ENCODE peak calls at places on chromosomes 7 and 10, in six cellular contexts. M, W, S, B, Z and G are unnamed samples.
A peak's percentile ranks its signal among the peaks of the same experiment; 100 is the strongest.

GRCh38 chr7:105830405-105831218 is 45.8 kb downstream of the ATXN7L1 start:
- DNase-seq in S (no peak), Z (no peak), W (no peak), M (no peak), B (no peak), G (no peak)

GRCh38 chr7:149496642-149497391 is 792 bp downstream of the ZNF746 start:
- DNase-seq in M (peak; percentile 34), B (peak; percentile 33), Z (peak; percentile 42), S (peak; percentile 56), W (peak; percentile 65), G (peak; percentile 43)

GRCh38 chr10:62048919-62049636 is 147.6 kb downstream of the ARID5B start:
- DNase-seq in B (peak; percentile 13), M (peak; percentile 84), S (peak; percentile 53), Z (peak; percentile 24), W (no peak), G (peak; percentile 51)

GRCh38 chr7:51144178-51144577 is 172.4 kb downstream of the COBL start:
- DNase-seq in S (no peak), B (no peak), W (no peak), M (no peak), Z (no peak), G (no peak)

GRCh38 chr10:14554843-14555205 is 219.9 kb downstream of the FAM107B start:
- DNase-seq in M (no peak), S (no peak), Z (no peak), W (no peak), B (no peak), G (no peak)

GRCh38 chr7:88344956-88345832 is 38.5 kb upstream of the STEAP4 start:
- DNase-seq in S (no peak), Z (no peak), W (no peak), M (peak; percentile 44), B (no peak), G (no peak)

GRCh38 chr7:27678617-27679260 is 16.1 kb upstream of the HIBADH start:
- DNase-seq in W (no peak), Z (no peak), S (no peak), M (no peak), B (no peak), G (no peak)

GRCh38 chr10:116470768-116471415 is 43.2 kb downstream of the PNLIPRP3 start:
- DNase-seq in W (no peak), S (no peak), Z (no peak), B (no peak), M (peak; percentile 15), G (peak; percentile 4)

GRCh38 chr7:151394076-151395035 is 15.5 kb downstream of the WDR86 start:
- DNase-seq in M (no peak), S (no peak), W (no peak), B (no peak), Z (no peak), G (no peak)

GRCh38 chr10:32445740-32446615 is at the start of gene CCDC7:
- DNase-seq in W (peak; percentile 80), B (peak; percentile 70), Z (peak; percentile 82), S (peak; percentile 90), M (peak; percentile 86), G (peak; percentile 93)

GRCh38 chr10:88672041-88672440 is 7.8 kb downstream of the LIPF start:
- DNase-seq in B (no peak), W (no peak), S (no peak), M (no peak), Z (no peak), G (no peak)

GRCh38 chr7:117283371-117283770 is 39.5 kb downstream of the WNT2 start:
- DNase-seq in Z (no peak), B (no peak), S (no peak), W (no peak), M (no peak), G (no peak)

GRCh38 chr10:49382226-49382625 is 13.7 kb downstream of the DRGX start:
- DNase-seq in Z (no peak), M (no peak), B (no peak), S (no peak), W (no peak), G (peak; percentile 24)

GRCh38 chr10:3336673-3337293 is 164.2 kb upstream of the PITRM1 start:
- DNase-seq in Z (no peak), W (no peak), M (no peak), B (no peak), S (no peak), G (no peak)

GRCh38 chr10:121559321-121559720 is 38.9 kb downstream of the FGFR2 start:
- DNase-seq in S (no peak), Z (no peak), W (no peak), M (no peak), B (no peak), G (no peak)

GRCh38 chr10:62426086-62426485 is 51.9 kb downstream of the ZNF365 start:
- DNase-seq in Z (no peak), M (no peak), B (no peak), W (no peak), S (no peak), G (no peak)

GRCh38 chr7:101122933-101123702 is 3.8 kb upstream of the SERPINE1 start:
- DNase-seq in W (no peak), Z (no peak), M (no peak), S (no peak), B (no peak), G (no peak)

GRCh38 chr7:29723599-29723998 is 82.7 kb upstream of the WIPF3 start:
- DNase-seq in M (no peak), W (no peak), S (no peak), B (no peak), Z (no peak), G (no peak)

GRCh38 chr10:131315343-131315742 is 3.8 kb upstream of the TCERG1L start:
- DNase-seq in B (no peak), S (no peak), Z (no peak), W (no peak), M (no peak), G (no peak)

GRCh38 chr10:63446716-63447440 is 18.9 kb downstream of the JMJD1C start:
- DNase-seq in B (no peak), S (no peak), Z (no peak), W (no peak), M (no peak), G (no peak)

GRCh38 chr7:48376263-48376662 is 205.0 kb downstream of the ABCA13 start:
- DNase-seq in M (no peak), S (no peak), Z (no peak), W (no peak), B (no peak), G (no peak)

GRCh38 chr10:54372164-54372563 is 428.9 kb downstream of the PCDH15 start:
- DNase-seq in B (no peak), S (no peak), M (no peak), W (no peak), Z (no peak), G (no peak)

GRCh38 chr10:72186213-72186612 is 29.6 kb upstream of the ANAPC16 start:
- DNase-seq in M (no peak), S (no peak), Z (no peak), W (no peak), B (no peak), G (no peak)

GRCh38 chr10:95277614-95278013 is 13.2 kb downstream of the PDLIM1 start:
- DNase-seq in S (no peak), W (no peak), B (no peak), M (no peak), Z (no peak), G (no peak)

GRCh38 chr10:80472234-80473095 is 18.4 kb downstream of the TSPAN14 start:
- DNase-seq in W (no peak), S (no peak), Z (no peak), B (no peak), M (no peak), G (peak; percentile 66)

GRCh38 chr10:98267894-98268693 is at the start of gene LOXL4:
- DNase-seq in B (no peak), W (peak; percentile 91), Z (no peak), S (peak; percentile 24), M (no peak), G (peak; percentile 27)

GRCh38 chr7:150986556-150986955 is 4.3 kb upstream of the NOS3 start:
- DNase-seq in Z (no peak), B (no peak), M (no peak), S (no peak), W (no peak), G (no peak)

GRCh38 chr7:102473271-102473991 is 5.3 kb downstream of the POLR2J start:
- DNase-seq in M (no peak), Z (no peak), B (no peak), W (peak; percentile 16), S (no peak), G (no peak)

GRCh38 chr10:110898391-110898790 is 20.6 kb downstream of the BBIP1 start:
- DNase-seq in W (no peak), Z (no peak), M (no peak), B (no peak), S (no peak), G (no peak)

GRCh38 chr10:31197886-31198285 is 121.1 kb upstream of the ZEB1 start:
- DNase-seq in M (no peak), W (no peak), S (no peak), Z (no peak), B (no peak), G (no peak)

GRCh38 chr7:150411606-150412005 is 32.5 kb downstream of the ZNF775 start:
- DNase-seq in M (no peak), B (no peak), S (no peak), W (no peak), Z (no peak), G (no peak)

GRCh38 chr7:14761506-14762296 is 140.8 kb downstream of the DGKB start:
- DNase-seq in W (no peak), S (no peak), B (no peak), Z (no peak), M (peak; percentile 11), G (no peak)

GRCh38 chr10:24952146-24952700 is at the start of gene PRTFDC1:
- DNase-seq in Z (no peak), M (peak; percentile 19), W (peak; percentile 65), S (no peak), B (peak; percentile 7), G (no peak)

GRCh38 chr10:85857305-85857704 is 509.3 kb downstream of the GRID1 start:
- DNase-seq in S (no peak), Z (no peak), B (no peak), W (no peak), M (no peak), G (no peak)

GRCh38 chr10:110524179-110524863 is 26.6 kb downstream of the DUSP5 start:
- DNase-seq in W (no peak), Z (no peak), S (no peak), M (no peak), B (no peak), G (no peak)

GRCh38 chr7:137820677-137821420 is 25.9 kb downstream of the DGKI start:
- DNase-seq in W (no peak), M (peak; percentile 24), Z (no peak), B (no peak), S (no peak), G (no peak)

GRCh38 chr10:112827951-112828350 is 122.1 kb upstream of the TCF7L2 start:
- DNase-seq in S (no peak), W (no peak), Z (no peak), M (no peak), B (no peak), G (no peak)

GRCh38 chr7:150719960-150720891 is 3.8 kb downstream of the GIMAP1 start:
- DNase-seq in Z (no peak), M (no peak), S (no peak), B (no peak), W (no peak), G (no peak)

GRCh38 chr7:5396542-5396941 is 27.1 kb downstream of the TNRC18 start:
- DNase-seq in S (peak; percentile 61), W (peak; percentile 81), M (peak; percentile 32), Z (peak; percentile 44), B (peak; percentile 38), G (peak; percentile 78)